ENCODE peak calls at places on chromosomes 7 and 10, in ten cellular contexts. D, J, H, A, B, Z, R, F, T and N are unnamed samples.

GRCh38 chr7:23158546-23158945 is 23.3 kb upstream of the NUP42 start:
- DNase-seq in D (no peak), J (no peak), H (no peak), A (no peak), B (no peak), Z (no peak), R (no peak), F (no peak), T (no peak), N (no peak)

GRCh38 chr7:128067983-128068382 is 36.7 kb upstream of the LRRC4 start:
- DNase-seq in D (no peak), J (no peak), H (no peak), A (no peak), B (no peak), Z (no peak), R (no peak), F (no peak), T (no peak), N (no peak)

GRCh38 chr10:98608417-98608816 is 161.7 kb upstream of the HPS1 start:
- DNase-seq in D (no peak), J (no peak), H (no peak), A (no peak), B (no peak), Z (peak; percentile 14), R (no peak), F (no peak), T (no peak), N (no peak)

GRCh38 chr7:150945853-150946825 is 32.0 kb downstream of the KCNH2 start:
- DNase-seq in D (peak; percentile 51), J (no peak), H (peak; percentile 79), A (no peak), B (peak; percentile 97), Z (no peak), R (peak; percentile 22), F (no peak), T (no peak), N (peak; percentile 42)

GRCh38 chr10:80996615-80997193 is 459.0 kb downstream of the SH2D4B start:
- DNase-seq in D (no peak), J (no peak), H (no peak), A (no peak), B (no peak), Z (no peak), R (no peak), F (no peak), T (no peak), N (no peak)

GRCh38 chr7:25496394-25497103 is 268.3 kb upstream of the NPVF start:
- DNase-seq in D (no peak), J (no peak), H (no peak), A (no peak), B (no peak), Z (no peak), R (no peak), F (no peak), T (no peak), N (no peak)

GRCh38 chr7:55308186-55308929 is 56.8 kb upstream of the LANCL2 start:
- DNase-seq in D (no peak), J (no peak), H (no peak), A (no peak), B (no peak), Z (no peak), R (no peak), F (no peak), T (no peak), N (no peak)

GRCh38 chr10:129601737-129602136 is 134.7 kb downstream of the MGMT start:
- DNase-seq in D (no peak), J (no peak), H (no peak), A (no peak), B (no peak), Z (no peak), R (no peak), F (no peak), T (no peak), N (no peak)

DNA sequence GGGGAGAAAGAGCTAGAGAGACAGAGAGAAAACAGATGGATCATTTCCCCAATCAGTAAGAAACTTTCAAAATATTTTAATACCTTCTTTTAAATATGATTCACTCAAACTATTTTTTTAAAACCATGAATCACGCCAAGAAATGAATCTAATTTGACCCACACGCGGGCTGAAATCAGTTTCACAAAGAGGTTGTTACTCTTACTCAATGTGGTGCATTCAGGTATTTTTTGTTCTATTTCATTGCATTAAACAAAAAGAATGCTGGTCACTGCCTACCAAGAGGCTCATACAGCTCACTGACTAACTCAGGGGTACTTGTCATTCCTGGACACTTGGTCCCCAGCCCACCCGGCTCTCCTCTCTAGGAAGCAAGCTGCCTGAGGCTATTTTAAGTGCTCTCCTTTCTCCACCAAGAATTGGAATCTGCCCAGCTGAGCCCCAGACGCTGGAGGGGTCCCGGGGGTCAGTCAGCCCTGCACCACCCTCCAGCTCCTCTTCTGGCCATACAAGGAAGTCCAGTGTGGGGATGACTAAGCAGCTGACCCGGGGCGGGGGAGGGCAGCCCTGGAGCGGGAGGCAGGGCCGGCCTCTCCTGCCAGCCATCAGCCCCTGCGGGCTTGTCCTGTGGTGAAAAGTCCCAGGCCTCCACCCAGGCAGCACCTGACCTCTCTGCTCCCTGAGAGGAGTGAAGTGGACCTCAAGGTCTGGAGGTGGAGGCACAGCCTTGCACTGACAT is 21.7 kb upstream of the PFKP start:
- DNase-seq in D (no peak), J (peak; percentile 80), H (no peak), A (peak; percentile 84), B (peak; percentile 67), Z (peak; percentile 68), R (peak; percentile 85), F (no peak), T (no peak), N (peak; percentile 59)
- H3K27ac ChIP-seq in D (peak overlapping the region; percentile 52), J (peak overlapping the region; percentile 82), H (no peak overlapping the region), A (peak overlapping the region; percentile 59), B (peak overlapping the region; percentile 95), Z (no peak overlapping the region), R (peak overlapping the region; percentile 60), F (no peak overlapping the region), T (no peak overlapping the region), N (peak overlapping the region; percentile 63)

GRCh38 chr10:27822286-27822685 is 76.7 kb upstream of the MKX start:
- DNase-seq in D (no peak), J (no peak), H (no peak), A (no peak), B (no peak), Z (no peak), R (no peak), F (no peak), T (no peak), N (no peak)

GRCh38 chr10:27816305-27816704 is 70.7 kb upstream of the MKX start:
- DNase-seq in D (no peak), J (no peak), H (no peak), A (no peak), B (no peak), Z (no peak), R (no peak), F (no peak), T (no peak), N (no peak)

GRCh38 chr10:27815846-27816245 is 70.2 kb upstream of the MKX start:
- DNase-seq in D (no peak), J (no peak), H (no peak), A (no peak), B (no peak), Z (no peak), R (no peak), F (no peak), T (no peak), N (no peak)

GRCh38 chr10:27820637-27821036 is 75.0 kb upstream of the MKX start:
- DNase-seq in D (no peak), J (no peak), H (no peak), A (no peak), B (no peak), Z (no peak), R (no peak), F (no peak), T (no peak), N (no peak)

DNA sequence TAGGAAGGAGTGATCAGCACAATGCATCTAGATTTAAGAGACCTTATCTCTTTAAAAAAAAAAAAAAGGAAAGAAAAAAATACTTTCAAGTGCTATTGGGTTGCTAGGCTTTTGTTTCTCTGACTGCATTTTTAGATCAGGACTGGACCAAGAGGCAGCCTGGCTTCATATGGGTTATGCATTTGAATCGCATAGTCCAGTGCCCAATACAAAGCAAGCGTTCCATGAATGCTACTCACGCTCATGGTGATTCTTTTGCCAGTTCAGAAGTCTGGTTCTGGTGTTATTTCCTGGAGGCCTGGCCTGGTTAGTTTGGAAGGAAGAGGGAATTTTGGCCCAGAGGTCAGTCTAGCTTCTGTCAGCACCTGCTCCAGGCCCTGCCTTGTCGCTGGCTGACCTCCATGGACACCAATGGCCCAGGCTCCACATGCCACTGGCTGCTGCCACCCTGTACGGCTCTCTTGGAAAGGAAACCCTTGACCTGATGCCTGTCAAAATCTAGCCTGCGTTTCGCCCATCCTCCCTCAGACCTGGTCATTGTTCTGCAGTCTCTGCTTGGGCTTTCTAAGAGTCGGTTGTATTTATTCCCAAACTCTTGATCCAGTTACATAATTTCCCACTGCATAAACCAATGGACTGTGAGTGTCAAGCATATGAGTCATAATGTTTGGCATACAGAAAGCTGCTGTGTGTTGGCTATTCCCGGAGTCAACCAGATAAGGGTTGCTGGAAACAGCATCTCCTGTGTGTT is 74.3 kb upstream of the MKX start:
- DNase-seq in D (no peak), J (no peak), H (no peak), A (no peak), B (no peak), Z (no peak), R (peak; percentile 56), F (no peak), T (no peak), N (no peak)
- TF ChIP-seq POLR2AphosphoS5 in D (no peak), J (no peak), H (no peak), A (no peak), B (no peak), Z (no peak), R (peak; percentile 12), F (no peak), T (no peak), N (peak; percentile 74)

GRCh38 chr10:93079663-93080349 is 6.1 kb downstream of the CYP26A1 start:
- DNase-seq in D (no peak), J (no peak), H (no peak), A (no peak), B (no peak), Z (no peak), R (no peak), F (no peak), T (no peak), N (no peak)

GRCh38 chr10:93081834-93082233 is 8.1 kb downstream of the CYP26A1 start:
- DNase-seq in D (no peak), J (no peak), H (no peak), A (no peak), B (no peak), Z (no peak), R (no peak), F (no peak), T (no peak), N (no peak)

GRCh38 chr10:93077860-93078337 is 4.2 kb downstream of the CYP26A1 start:
- DNase-seq in D (no peak), J (no peak), H (no peak), A (peak; percentile 35), B (no peak), Z (no peak), R (no peak), F (no peak), T (no peak), N (no peak)

GRCh38 chr10:93081296-93081695 is 7.6 kb downstream of the CYP26A1 start:
- DNase-seq in D (no peak), J (no peak), H (no peak), A (no peak), B (no peak), Z (no peak), R (no peak), F (no peak), T (no peak), N (no peak)

DNA sequence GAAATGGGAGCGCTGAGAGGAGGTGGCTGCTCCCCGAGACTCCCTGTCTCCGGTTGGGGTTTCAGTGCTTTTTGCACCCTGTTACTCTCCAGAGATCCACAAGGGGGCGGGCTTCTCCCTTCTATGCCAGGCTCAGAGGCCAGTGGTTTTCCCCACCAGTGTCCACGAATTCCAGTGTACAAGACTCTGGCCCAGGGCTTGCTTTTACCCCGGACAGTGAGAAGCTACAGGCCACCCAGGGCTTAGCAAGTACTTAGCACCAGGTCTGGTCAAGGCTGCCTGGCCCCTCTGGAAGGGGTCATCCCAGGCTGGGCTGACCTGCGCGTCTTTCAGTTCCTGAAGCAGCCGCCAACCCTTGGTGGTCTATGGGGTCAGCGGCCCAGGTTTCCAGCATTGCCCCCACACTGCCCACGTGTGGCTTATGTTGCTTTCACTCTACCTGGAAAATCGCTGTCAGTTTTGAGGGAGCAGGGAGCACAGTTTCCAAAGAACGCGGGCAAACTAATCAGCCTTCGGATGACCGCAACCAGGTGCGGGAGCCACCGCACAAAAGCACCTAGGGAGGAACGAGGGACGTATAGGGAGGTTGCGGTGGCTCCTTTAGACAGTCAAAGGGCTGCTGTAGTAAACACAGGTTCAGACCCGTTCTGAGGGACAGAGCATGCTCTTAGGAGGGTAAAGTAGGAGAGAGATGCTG is 6.8 kb downstream of the CYP26A1 start:
- DNase-seq in D (no peak), J (no peak), H (no peak), A (peak; percentile 75), B (peak; percentile 84), Z (peak; percentile 80), R (peak; percentile 53), F (no peak), T (peak; percentile 18), N (peak; percentile 63)
- H3K27ac ChIP-seq in D (no peak overlapping the region), J (no peak overlapping the region), H (no peak overlapping the region), A (no peak overlapping the region), B (no peak overlapping the region), Z (no peak overlapping the region), R (no peak overlapping the region), F (no peak overlapping the region), T (no peak overlapping the region), N (no peak overlapping the region)

GRCh38 chr10:84876116-84876999 is 548.0 kb downstream of the CCSER2 start:
- DNase-seq in D (no peak), J (no peak), H (no peak), A (no peak), B (peak; percentile 26), Z (no peak), R (no peak), F (no peak), T (no peak), N (no peak)
- TF ChIP-seq POLR2AphosphoS5 in D (no peak), J (no peak), H (no peak), A (no peak), B (no peak), Z (no peak), R (no peak), F (no peak), T (no peak), N (no peak)